ENCODE peak calls at places on chromosomes 16 and 17, in four cellular contexts. Z is mucosa of descending colon, W is MM.1S, K is A549. V is an unnamed sample.
A peak's percentile ranks its signal among the peaks of the same experiment; 100 is the strongest.

GRCh38 chr16:30585400-30586191 is at the start of gene ZNF785:
- DNase-seq in Z (peak; percentile 92), W (peak; percentile 56), K (peak; percentile 38), V (peak; percentile 77)

GRCh38 chr16:16197331-16197730 is 26.0 kb downstream of the ABCC6 start:
- DNase-seq in Z (no peak), W (no peak), K (no peak), V (no peak)

GRCh38 chr17:49742256-49742655 is 21.7 kb downstream of the FAM117A start:
- DNase-seq in Z (no peak), W (peak; percentile 54), K (no peak), V (no peak)

GRCh38 chr16:2009791-2010510 is at the start of gene ZNF598:
- DNase-seq in Z (peak; percentile 90), W (peak; percentile 91), K (peak; percentile 93), V (peak; percentile 72)

GRCh38 chr16:66324785-66325184 is 41.7 kb upstream of the CDH5 start:
- DNase-seq in Z (peak; percentile 33), W (no peak), K (peak; percentile 48), V (no peak)

GRCh38 chr17:14301761-14302401 is 1.0 kb downstream of the HS3ST3B1 start:
- DNase-seq in Z (peak; percentile 50), W (no peak), K (peak; percentile 29), V (peak; percentile 42)

GRCh38 chr17:47265983-47266541 is 12.4 kb downstream of the ITGB3 start:
- DNase-seq in Z (no peak), W (no peak), K (peak; percentile 30), V (no peak)

GRCh38 chr17:65561394-65562205 is at the start of gene AXIN2:
- DNase-seq in Z (peak; percentile 94), W (peak; percentile 93), K (peak; percentile 90), V (peak; percentile 80)

GRCh38 chr17:42803074-42803883 is 4.6 kb downstream of the CNTD1 start:
- DNase-seq in Z (no peak), W (no peak), K (peak; percentile 66), V (no peak)

GRCh38 chr16:1200014-1200627 is 24.9 kb downstream of the TPSG1 start:
- DNase-seq in Z (no peak), W (no peak), K (no peak), V (no peak)

GRCh38 chr17:81717766-81718089 is 5.6 kb downstream of the SLC25A10 start:
- DNase-seq in Z (no peak), W (no peak), K (no peak), V (no peak)

GRCh38 chr17:81720267-81721071 is 8.4 kb downstream of the SLC25A10 start:
- DNase-seq in Z (no peak), W (no peak), K (no peak), V (no peak)

GRCh38 chr17:81722184-81723120 is 10.4 kb downstream of the SLC25A10 start:
- DNase-seq in Z (peak; percentile 98), W (peak; percentile 67), K (no peak), V (no peak)

GRCh38 chr17:81717049-81717765 is 5.1 kb downstream of the SLC25A10 start:
- DNase-seq in Z (no peak), W (no peak), K (no peak), V (no peak)

GRCh38 chr17:81719410-81720266 is 7.6 kb downstream of the SLC25A10 start:
- DNase-seq in Z (no peak), W (no peak), K (no peak), V (no peak)
- H3K9me3 ChIP-seq in Z (no peaks in the 10 kb centered on the region), W (no peaks in the 10 kb centered on the region), K (no peaks in the 10 kb centered on the region), V (no peaks in the 10 kb centered on the region)

DNA sequence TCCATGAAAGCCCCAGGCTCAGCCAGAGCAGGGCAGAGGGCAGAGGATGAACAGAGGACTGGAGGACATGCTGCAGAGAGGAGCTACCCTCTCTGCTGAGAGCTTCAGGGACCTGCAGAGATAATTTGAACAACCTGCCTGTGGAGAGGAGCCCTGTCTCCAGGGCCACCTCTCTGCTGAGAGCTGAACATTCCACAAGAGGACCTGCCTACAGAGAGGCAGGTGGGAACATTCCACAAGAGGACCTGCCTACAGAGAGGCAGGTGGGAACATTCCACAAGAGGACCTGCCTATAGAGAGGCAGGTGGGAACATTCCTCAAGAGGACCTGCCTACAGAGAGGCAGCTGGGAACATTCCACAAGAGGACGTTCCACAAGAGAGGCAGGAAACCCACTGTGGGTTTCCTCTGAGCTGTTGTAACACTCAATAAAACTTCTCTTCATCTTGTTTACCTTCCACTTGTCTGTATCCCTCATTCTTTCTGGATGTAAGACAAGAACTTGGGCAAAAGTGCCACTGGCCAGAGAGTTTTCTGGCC is 551.9 kb upstream of the CA10 start:
- DNase-seq in Z (no peak), W (no peak), K (no peak), V (no peak)
- H3K9me3 ChIP-seq in Z (no peaks in the 10 kb centered on the region), W (no peaks in the 10 kb centered on the region), K (no peaks in the 10 kb centered on the region), V (no peaks in the 10 kb centered on the region)

GRCh38 chr17:5182597-5183409 is 8.9 kb downstream of the ZNF594 start:
- DNase-seq in Z (no peak), W (no peak), K (no peak), V (no peak)
- H3K9me3 ChIP-seq in Z (peaks cover 100% of the 10 kb centered on the region), W (peaks cover 4% of the 10 kb centered on the region), K (peaks cover 100% of the 10 kb centered on the region), V (peaks cover 38% of the 10 kb centered on the region)

GRCh38 chr16:79013930-79014329 is 586.6 kb downstream of the MAF start:
- DNase-seq in Z (no peak), W (no peak), K (no peak), V (no peak)
- H3K9me3 ChIP-seq in Z (no peaks in the 10 kb centered on the region), W (no peaks in the 10 kb centered on the region), K (no peaks in the 10 kb centered on the region), V (no peaks in the 10 kb centered on the region)

DNA sequence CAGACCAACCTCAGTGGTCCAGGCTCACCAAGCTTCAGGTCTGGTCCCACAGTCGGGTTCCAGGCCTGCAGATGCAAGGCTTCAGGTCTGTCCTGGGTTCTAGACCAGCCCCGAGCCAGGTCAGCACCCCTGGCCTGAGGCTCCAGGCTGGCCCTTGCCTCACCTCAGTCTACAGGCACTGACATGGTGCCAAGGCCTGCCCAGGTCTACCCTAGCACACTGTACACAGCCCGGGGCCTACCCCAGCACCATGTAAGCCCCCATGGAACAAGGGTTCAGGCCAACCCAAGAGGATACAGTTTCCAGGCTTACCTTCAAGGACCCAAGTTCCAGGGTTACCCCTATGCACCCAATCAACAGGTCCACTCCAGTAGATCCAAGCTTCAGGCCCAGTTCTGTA is 26.8 kb downstream of the ZFP1 start:
- DNase-seq in Z (no peak), W (no peak), K (no peak), V (no peak)
- H3K9me3 ChIP-seq in Z (peaks cover 58% of the 10 kb centered on the region), W (no peaks in the 10 kb centered on the region), K (peaks cover 87% of the 10 kb centered on the region), V (peaks cover 8% of the 10 kb centered on the region)

DNA sequence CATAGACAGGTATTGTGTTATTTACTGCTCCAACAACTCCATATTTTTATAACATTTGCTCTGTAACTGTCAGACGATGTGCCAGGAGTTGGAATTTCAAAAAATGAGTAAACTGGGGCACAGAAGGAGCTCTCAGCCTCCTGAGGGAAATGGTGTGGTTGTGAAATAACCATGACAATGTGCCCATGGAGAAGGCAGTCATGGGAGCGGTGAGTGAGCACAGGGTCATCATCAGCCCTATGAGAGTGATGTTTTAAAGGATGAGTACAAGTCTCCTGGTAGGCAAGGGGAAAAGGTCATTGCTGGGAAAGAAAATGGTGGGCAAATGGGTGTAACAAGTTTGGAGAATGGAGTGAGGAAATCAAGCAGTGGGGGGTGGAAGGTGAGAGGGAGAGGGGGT is 115.0 kb upstream of the SEC14L1 start:
- DNase-seq in Z (no peak), W (no peak), K (no peak), V (no peak)
- H3K9me3 ChIP-seq in Z (peaks cover 4% of the 10 kb centered on the region), W (no peaks in the 10 kb centered on the region), K (peaks cover 10% of the 10 kb centered on the region), V (no peaks in the 10 kb centered on the region)

GRCh38 chr17:79510071-79510470 is 100.8 kb downstream of the RBFOX3 start:
- DNase-seq in Z (no peak), W (no peak), K (no peak), V (no peak)
- H3K9me3 ChIP-seq in Z (no peaks in the 10 kb centered on the region), W (no peaks in the 10 kb centered on the region), K (peaks cover 13% of the 10 kb centered on the region), V (no peaks in the 10 kb centered on the region)

DNA sequence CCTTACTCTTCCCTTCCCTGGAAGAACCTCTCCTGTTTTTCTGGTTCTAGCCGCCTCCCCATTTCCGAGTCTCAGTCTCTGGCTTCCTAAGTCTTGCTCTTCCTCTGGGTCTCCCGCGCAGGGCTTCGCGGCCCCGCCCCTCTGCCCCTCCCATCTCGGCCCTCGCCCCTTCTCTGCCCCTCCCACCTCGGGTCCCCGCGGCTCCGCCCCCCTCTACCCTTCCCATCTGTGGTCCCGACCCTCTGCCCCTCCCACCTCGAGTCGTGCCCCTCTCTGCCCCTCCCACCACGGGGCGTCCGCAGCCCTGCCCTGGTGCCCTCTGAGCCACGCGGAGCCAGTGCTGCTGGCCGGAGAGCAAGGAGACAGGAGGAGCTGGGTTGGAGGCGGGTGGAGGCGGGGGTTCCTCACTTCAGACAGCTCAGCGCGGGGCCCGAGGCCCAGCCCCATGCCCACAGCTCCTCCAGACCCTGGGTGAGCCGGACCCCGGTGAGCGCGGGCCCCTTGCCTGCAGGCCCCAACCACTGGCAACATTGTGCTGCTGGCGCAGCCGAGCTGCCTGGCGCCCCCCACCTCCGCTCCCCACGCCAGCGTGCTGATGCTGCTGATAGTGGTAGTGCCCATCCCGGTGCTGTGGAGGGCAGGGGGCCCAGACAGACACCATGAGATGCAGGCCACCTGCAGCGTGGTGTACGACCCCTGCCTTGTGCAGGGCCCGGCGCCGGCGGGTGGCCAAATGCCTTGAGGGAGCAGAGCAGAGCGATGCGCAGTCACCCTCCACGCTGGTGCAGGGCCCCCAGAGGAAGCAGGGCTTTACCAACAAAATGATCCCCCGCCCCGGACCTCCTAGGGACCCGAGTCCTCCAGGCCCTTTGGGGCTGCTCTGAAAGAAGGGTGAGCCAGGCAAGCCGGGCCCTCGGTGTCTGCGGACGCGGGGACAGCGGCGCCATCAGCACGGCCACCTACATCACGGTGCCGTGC is 2115.3 kb downstream of the TP53TG3F start:
- DNase-seq in Z (no peak), W (no peak), K (no peak), V (no peak)
- H3K9me3 ChIP-seq in Z (peaks cover 76% of the 10 kb centered on the region), W (no peaks in the 10 kb centered on the region), K (peaks cover 2% of the 10 kb centered on the region), V (no peaks in the 10 kb centered on the region)

DNA sequence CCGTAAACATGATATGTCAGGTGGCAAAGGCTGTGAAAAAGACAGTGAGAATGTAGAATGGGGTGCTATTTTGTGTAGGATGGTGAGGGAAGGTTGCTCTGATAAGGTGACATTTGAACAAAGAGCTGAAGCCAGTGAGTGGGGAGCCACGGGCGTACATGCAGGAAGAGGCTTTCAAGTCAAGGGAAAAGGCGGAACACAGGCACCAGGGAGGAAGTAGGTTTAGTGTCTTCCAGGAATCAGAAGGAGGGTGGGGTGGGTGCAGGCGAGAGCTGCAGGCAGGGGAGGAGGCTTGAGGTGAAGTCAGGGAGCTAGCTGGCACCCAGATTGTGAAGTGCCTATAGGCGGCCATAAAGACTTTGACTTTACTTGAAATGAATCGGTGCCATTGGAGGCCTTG is 14.1 kb downstream of the ZFP90 start:
- DNase-seq in Z (no peak), W (no peak), K (no peak), V (no peak)
- H3K9me3 ChIP-seq in Z (peaks cover 92% of the 10 kb centered on the region), W (no peaks in the 10 kb centered on the region), K (peaks cover 94% of the 10 kb centered on the region), V (peaks cover 35% of the 10 kb centered on the region)

GRCh38 chr16:35210681-35211433 is 1751.4 kb downstream of the TP53TG3F start:
- DNase-seq in Z (no peak), W (no peak), K (no peak), V (no peak)

GRCh38 chr16:35215287-35215686 is 1755.9 kb downstream of the TP53TG3F start:
- DNase-seq in Z (no peak), W (no peak), K (no peak), V (no peak)

DNA sequence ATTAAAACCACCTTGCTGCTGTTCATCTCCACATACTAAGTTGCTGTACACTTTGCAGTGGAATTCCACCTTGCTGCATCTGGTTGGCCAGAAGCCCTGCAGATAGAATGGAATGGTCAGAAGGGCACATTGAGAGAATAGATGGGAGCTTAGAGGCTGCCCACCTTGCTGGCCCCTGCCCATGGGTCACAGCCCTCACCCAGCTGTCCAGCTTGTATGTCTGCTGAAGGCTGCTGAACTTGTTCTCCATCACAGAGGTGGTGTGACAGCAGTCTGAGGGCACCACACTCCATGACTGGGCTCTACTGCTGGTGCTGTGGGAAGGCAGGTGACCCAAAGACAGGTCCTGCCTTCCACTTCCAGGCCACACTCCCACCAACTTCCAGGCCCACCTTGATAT is 1755.4 kb downstream of the TP53TG3F start:
- DNase-seq in Z (no peak), W (no peak), K (no peak), V (no peak)
- H3K9me3 ChIP-seq in Z (peaks cover 30% of the 10 kb centered on the region), W (no peaks in the 10 kb centered on the region), K (no peaks in the 10 kb centered on the region), V (no peaks in the 10 kb centered on the region)